ENCODE peak calls at places on chromosomes 6 and 20, in six cellular contexts. One of them, this sample, is unnamed.

GRCh38 chr6:30819287-30819917 is 64.9 kb upstream of the DDR1 start:
- DNase-seq in GDM1: no peak
- DNase-seq in GM12865: no peak
- DNase-seq in caudate nucleus: no peak
- DNase-seq in RKO: peak; percentile 29
- DNase-seq in activated CD8-positive, alpha-beta memory T cell treated with anti-CD3 and anti-CD28 coated beads, Interleukin-2, amount 10 ng/mL, durations not matched to agents 7 days and 5 days: peak; percentile 48
- DNase-seq in this sample: no peak

GRCh38 chr6:3722785-3723184 is 28.7 kb downstream of the PXDC1 start:
- DNase-seq in caudate nucleus: no peak
- DNase-seq in GM12865: no peak
- DNase-seq in activated CD8-positive, alpha-beta memory T cell treated with anti-CD3 and anti-CD28 coated beads, Interleukin-2, amount 10 ng/mL, durations not matched to agents 7 days and 5 days: no peak
- DNase-seq in RKO: no peak
- DNase-seq in GDM1: no peak
- DNase-seq in this sample: no peak

GRCh38 chr20:61753196-61753942 is 312.3 kb downstream of the TAF4 start:
- DNase-seq in caudate nucleus: no peak
- DNase-seq in GM12865: no peak
- DNase-seq in GDM1: no peak
- DNase-seq in RKO: peak; percentile 35
- DNase-seq in activated CD8-positive, alpha-beta memory T cell treated with anti-CD3 and anti-CD28 coated beads, Interleukin-2, amount 10 ng/mL, durations not matched to agents 7 days and 5 days: no peak
- DNase-seq in this sample: no peak

GRCh38 chr6:131909408-131910218 is 41.6 kb downstream of the CCN2 start:
- DNase-seq in caudate nucleus: peak; percentile 35
- DNase-seq in activated CD8-positive, alpha-beta memory T cell treated with anti-CD3 and anti-CD28 coated beads, Interleukin-2, amount 10 ng/mL, durations not matched to agents 7 days and 5 days: peak; percentile 81
- DNase-seq in GDM1: peak; percentile 47
- DNase-seq in RKO: peak; percentile 64
- DNase-seq in GM12865: peak; percentile 69
- DNase-seq in this sample: peak; percentile 71

GRCh38 chr20:63095718-63096654 is 89.2 kb upstream of the BHLHE23 start:
- DNase-seq in activated CD8-positive, alpha-beta memory T cell treated with anti-CD3 and anti-CD28 coated beads, Interleukin-2, amount 10 ng/mL, durations not matched to agents 7 days and 5 days: no peak
- DNase-seq in GM12865: no peak
- DNase-seq in GDM1: no peak
- DNase-seq in caudate nucleus: no peak
- DNase-seq in RKO: no peak
- DNase-seq in this sample: no peak

GRCh38 chr6:138518054-138518453 is 18.8 kb upstream of the NHSL1 start:
- DNase-seq in GDM1: no peak
- DNase-seq in GM12865: no peak
- DNase-seq in caudate nucleus: no peak
- DNase-seq in RKO: no peak
- DNase-seq in activated CD8-positive, alpha-beta memory T cell treated with anti-CD3 and anti-CD28 coated beads, Interleukin-2, amount 10 ng/mL, durations not matched to agents 7 days and 5 days: no peak
- DNase-seq in this sample: no peak

GRCh38 chr6:8944548-8944947 is 509.2 kb upstream of the SLC35B3 start:
- DNase-seq in GM12865: no peak
- DNase-seq in activated CD8-positive, alpha-beta memory T cell treated with anti-CD3 and anti-CD28 coated beads, Interleukin-2, amount 10 ng/mL, durations not matched to agents 7 days and 5 days: no peak
- DNase-seq in GDM1: no peak
- DNase-seq in caudate nucleus: no peak
- DNase-seq in RKO: no peak
- DNase-seq in this sample: no peak

GRCh38 chr20:3199206-3199605 is 5.3 kb downstream of the DDRGK1 start:
- DNase-seq in RKO: no peak
- DNase-seq in GM12865: no peak
- DNase-seq in GDM1: no peak
- DNase-seq in caudate nucleus: no peak
- DNase-seq in activated CD8-positive, alpha-beta memory T cell treated with anti-CD3 and anti-CD28 coated beads, Interleukin-2, amount 10 ng/mL, durations not matched to agents 7 days and 5 days: no peak
- DNase-seq in this sample: no peak

GRCh38 chr6:150241751-150242150 is 98.9 kb downstream of the PPP1R14C start:
- DNase-seq in caudate nucleus: no peak
- DNase-seq in GDM1: no peak
- DNase-seq in GM12865: no peak
- DNase-seq in activated CD8-positive, alpha-beta memory T cell treated with anti-CD3 and anti-CD28 coated beads, Interleukin-2, amount 10 ng/mL, durations not matched to agents 7 days and 5 days: no peak
- DNase-seq in RKO: no peak
- DNase-seq in this sample: no peak

GRCh38 chr6:25239498-25239897 is 39.7 kb upstream of the CARMIL1 start:
- DNase-seq in RKO: no peak
- DNase-seq in GDM1: no peak
- DNase-seq in caudate nucleus: no peak
- DNase-seq in activated CD8-positive, alpha-beta memory T cell treated with anti-CD3 and anti-CD28 coated beads, Interleukin-2, amount 10 ng/mL, durations not matched to agents 7 days and 5 days: no peak
- DNase-seq in GM12865: no peak
- DNase-seq in this sample: no peak

GRCh38 chr6:89411019-89411268 is 1.1 kb downstream of the RRAGD start:
- DNase-seq in RKO: no peak
- DNase-seq in GM12865: peak; percentile 30
- DNase-seq in activated CD8-positive, alpha-beta memory T cell treated with anti-CD3 and anti-CD28 coated beads, Interleukin-2, amount 10 ng/mL, durations not matched to agents 7 days and 5 days: no peak
- DNase-seq in caudate nucleus: no peak
- DNase-seq in GDM1: no peak
- DNase-seq in this sample: no peak

GRCh38 chr6:109807881-109808280 is 116.8 kb downstream of the FIG4 start:
- DNase-seq in activated CD8-positive, alpha-beta memory T cell treated with anti-CD3 and anti-CD28 coated beads, Interleukin-2, amount 10 ng/mL, durations not matched to agents 7 days and 5 days: no peak
- DNase-seq in caudate nucleus: no peak
- DNase-seq in GM12865: no peak
- DNase-seq in RKO: no peak
- DNase-seq in GDM1: no peak
- DNase-seq in this sample: no peak

GRCh38 chr6:167817729-167818128 is 9.0 kb upstream of the AFDN start:
- DNase-seq in activated CD8-positive, alpha-beta memory T cell treated with anti-CD3 and anti-CD28 coated beads, Interleukin-2, amount 10 ng/mL, durations not matched to agents 7 days and 5 days: no peak
- DNase-seq in caudate nucleus: no peak
- DNase-seq in GM12865: no peak
- DNase-seq in RKO: no peak
- DNase-seq in GDM1: no peak
- DNase-seq in this sample: no peak

GRCh38 chr6:160141001-160141726 is 19.5 kb downstream of the SLC22A1 start:
- DNase-seq in GDM1: no peak
- DNase-seq in RKO: no peak
- DNase-seq in activated CD8-positive, alpha-beta memory T cell treated with anti-CD3 and anti-CD28 coated beads, Interleukin-2, amount 10 ng/mL, durations not matched to agents 7 days and 5 days: no peak
- DNase-seq in caudate nucleus: no peak
- DNase-seq in GM12865: no peak
- DNase-seq in this sample: no peak

GRCh38 chr20:6473197-6473596 is 294.3 kb upstream of the BMP2 start:
- DNase-seq in GDM1: no peak
- DNase-seq in activated CD8-positive, alpha-beta memory T cell treated with anti-CD3 and anti-CD28 coated beads, Interleukin-2, amount 10 ng/mL, durations not matched to agents 7 days and 5 days: no peak
- DNase-seq in GM12865: no peak
- DNase-seq in RKO: peak; percentile 8
- DNase-seq in caudate nucleus: no peak
- DNase-seq in this sample: no peak

GRCh38 chr20:62888910-62889309 is 27.3 kb upstream of the TCFL5 start:
- DNase-seq in GDM1: no peak
- DNase-seq in caudate nucleus: no peak
- DNase-seq in activated CD8-positive, alpha-beta memory T cell treated with anti-CD3 and anti-CD28 coated beads, Interleukin-2, amount 10 ng/mL, durations not matched to agents 7 days and 5 days: no peak
- DNase-seq in RKO: no peak
- DNase-seq in GM12865: no peak
- DNase-seq in this sample: no peak

GRCh38 chr6:12288844-12289654 is 1.1 kb upstream of the EDN1 start:
- DNase-seq in GM12865: peak; percentile 79
- DNase-seq in caudate nucleus: no peak
- DNase-seq in activated CD8-positive, alpha-beta memory T cell treated with anti-CD3 and anti-CD28 coated beads, Interleukin-2, amount 10 ng/mL, durations not matched to agents 7 days and 5 days: peak; percentile 68
- DNase-seq in GDM1: peak; percentile 17
- DNase-seq in RKO: peak; percentile 51
- DNase-seq in this sample: peak; percentile 84

This sample was measured in Kasumi-1.